ENCODE peak calls at places on chromosomes 16 and 17, in eight cellular contexts. D is AG04450; K is GM12865; U is tibial nerve; I is CD8-positive, alpha-beta T cell; E is hepatocyte; S is mammary epithelial cell; H is naive thymus-derived CD4-positive, alpha-beta T cell. J is an unnamed sample.

GRCh38 chr16:81266680-81267095 is 28.2 kb downstream of the BCO1 start:
- DNase-seq in S (peak), D (no peak), U (no peak), E (peak), I (no peak), H (no peak), K (peak), J (no peak)

GRCh38 chr17:3738562-3739295 is 15.0 kb downstream of the HASPIN start:
- DNase-seq in D (no peak), S (peak), E (peak), U (no peak), I (peak), H (peak), K (peak), J (no peak)

GRCh38 chr16:88700636-88701482 is 5.3 kb downstream of the RNF166 start:
- DNase-seq in K (peak), I (peak), S (no peak), U (peak), D (peak), E (peak), H (peak), J (peak)

GRCh38 chr16:12620150-12620549 is 183.5 kb downstream of the CPPED1 start:
- DNase-seq in K (no peak), H (no peak), U (no peak), D (no peak), I (no peak), S (no peak), E (no peak), J (peak)

GRCh38 chr17:57256708-57257112 is 387 bp downstream of the MSI2 start:
- DNase-seq in K (peak), D (no peak), I (peak), U (no peak), S (peak), E (peak), H (peak), J (peak)

GRCh38 chr17:57862410-57862989 is 12.7 kb upstream of the MRPS23 start:
- DNase-seq in D (no peak), H (no peak), I (no peak), E (no peak), U (no peak), K (no peak), S (no peak), J (no peak)

GRCh38 chr16:70250748-70251650 is 741 bp downstream of the EXOSC6 start:
- DNase-seq in E (peak), U (no peak), H (peak), S (peak), I (peak), D (no peak), K (peak), J (peak)

GRCh38 chr16:20347666-20348364 is 4.7 kb downstream of the UMOD start:
- DNase-seq in H (no peak), E (no peak), K (no peak), U (no peak), D (no peak), I (no peak), S (no peak), J (no peak)

GRCh38 chr16:68367034-68367433 is 56.2 kb downstream of the PRMT7 start:
- DNase-seq in I (peak), E (peak), D (no peak), K (peak), U (no peak), S (no peak), H (peak), J (peak)

GRCh38 chr16:75045424-75045823 is 46.6 kb downstream of the ZNRF1 start:
- DNase-seq in K (no peak), H (no peak), D (no peak), E (no peak), U (no peak), S (no peak), I (no peak), J (no peak)

GRCh38 chr17:64519601-64520000 is 12.8 kb downstream of the CEP95 start:
- DNase-seq in K (no peak), S (no peak), I (no peak), H (no peak), U (no peak), E (no peak), D (no peak), J (no peak)

GRCh38 chr16:914453-914852 is 56.3 kb downstream of the LMF1 start:
- DNase-seq in U (no peak), I (no peak), D (no peak), H (no peak), K (peak), E (peak), S (peak), J (no peak)

GRCh38 chr16:65105173-65105572 is 16.7 kb downstream of the CDH11 start:
- DNase-seq in E (no peak), D (no peak), S (no peak), K (no peak), U (no peak), I (no peak), H (no peak), J (peak)

GRCh38 chr16:648786-649589 is at the start of gene WDR90:
- DNase-seq in S (peak), E (peak), D (peak), H (peak), U (peak), K (peak), I (peak), J (peak)

GRCh38 chr17:8947201-8947600 is 18.3 kb downstream of the PIK3R5 start:
- DNase-seq in H (no peak), S (peak), I (no peak), E (no peak), D (no peak), K (no peak), U (no peak), J (no peak)

GRCh38 chr17:63950940-63951907 is 19.1 kb upstream of the CD79B start:
- DNase-seq in S (peak), D (no peak), U (no peak), I (peak), K (peak), E (peak), H (no peak), J (no peak)

GRCh38 chr17:40480501-40481003 is 20.9 kb downstream of the TNS4 start:
- DNase-seq in H (peak), K (peak), D (no peak), I (peak), E (peak), U (no peak), S (peak), J (peak)

GRCh38 chr16:50478021-50478772 is 70.0 kb upstream of the NKD1 start:
- DNase-seq in D (no peak), S (no peak), U (no peak), H (no peak), E (no peak), I (no peak), K (no peak), J (peak)

GRCh38 chr17:60744355-60744958 is 66.8 kb downstream of the BCAS3 start:
- DNase-seq in H (no peak), K (no peak), U (no peak), D (no peak), S (peak), I (no peak), E (no peak), J (peak)

GRCh38 chr16:19844945-19845641 is 39.6 kb downstream of the GPRC5B start:
- DNase-seq in K (no peak), D (peak), U (no peak), H (no peak), S (no peak), E (peak), I (no peak), J (peak)

GRCh38 chr16:53944026-53944425 is 240.1 kb downstream of the FTO start:
- DNase-seq in I (no peak), D (no peak), H (no peak), U (no peak), S (peak), K (no peak), E (no peak), J (no peak)

GRCh38 chr17:3827124-3827773 is 18.8 kb downstream of the NCBP3 start:
- DNase-seq in S (peak), H (peak), D (no peak), U (no peak), K (peak), E (peak), I (peak), J (peak)

GRCh38 chr16:17387226-17387625 is 83.5 kb downstream of the XYLT1 start:
- DNase-seq in K (no peak), I (no peak), S (no peak), U (no peak), E (no peak), H (no peak), D (no peak), J (no peak)

GRCh38 chr16:57734308-57734924 is 1.2 kb upstream of the KATNB1 start:
- DNase-seq in I (no peak), D (no peak), H (no peak), E (no peak), K (no peak), S (no peak), U (no peak), J (no peak)

GRCh38 chr17:67258836-67259468 is 14.0 kb upstream of the HELZ start:
- DNase-seq in K (no peak), E (no peak), I (peak), S (no peak), H (no peak), U (no peak), D (no peak), J (no peak)

GRCh38 chr17:76131692-76132573 is 9.1 kb downstream of the FOXJ1 start:
- DNase-seq in I (no peak), U (no peak), H (no peak), E (no peak), S (peak), K (no peak), D (no peak), J (no peak)

GRCh38 chr17:62819511-62820221 is 11.6 kb upstream of the MARCHF10 start:
- DNase-seq in K (no peak), D (peak), H (no peak), I (no peak), E (peak), S (peak), U (peak), J (peak)

GRCh38 chr17:2102931-2103398 is 48.1 kb downstream of the HIC1 start:
- DNase-seq in K (no peak), E (no peak), H (no peak), I (no peak), D (no peak), U (no peak), S (peak), J (peak)

GRCh38 chr16:58018803-58019202 is 6.8 kb upstream of the MMP15 start:
- DNase-seq in K (no peak), D (no peak), E (no peak), H (no peak), S (no peak), U (no peak), I (no peak), J (no peak)

GRCh38 chr17:57662021-57662420 is 83.1 kb downstream of the CCDC182 start:
- DNase-seq in S (no peak), U (no peak), K (no peak), E (no peak), I (no peak), D (no peak), H (no peak), J (no peak)

DNA sequence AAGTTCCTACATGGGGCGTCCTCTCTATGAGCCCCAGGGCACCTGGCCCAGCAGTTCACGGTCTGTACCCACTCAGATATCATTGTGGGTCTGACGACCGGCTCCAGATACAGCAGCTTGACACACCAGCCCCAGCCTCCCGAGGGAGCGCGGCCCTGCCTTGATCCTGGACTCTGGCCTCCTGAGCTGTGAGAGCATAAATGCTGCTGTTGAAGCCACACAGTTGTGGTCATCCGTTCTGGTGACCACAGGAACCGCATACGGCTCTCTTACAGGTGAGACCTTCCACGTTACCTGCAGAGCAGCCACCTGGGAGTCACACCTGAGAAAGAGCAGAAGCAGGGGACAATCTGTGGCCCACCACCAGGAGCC is 209.2 kb downstream of the RBFOX3 start:
- DNase-seq in D (no peak), S (no peak), I (no peak), U (no peak), H (no peak), K (no peak), E (peak), J (no peak)
- H3K4me3 ChIP-seq in D (no peak), S (no peak), I (no peak), U (no peak), H (no peak), K (no peak), E (no peak), J (no peak)

DNA sequence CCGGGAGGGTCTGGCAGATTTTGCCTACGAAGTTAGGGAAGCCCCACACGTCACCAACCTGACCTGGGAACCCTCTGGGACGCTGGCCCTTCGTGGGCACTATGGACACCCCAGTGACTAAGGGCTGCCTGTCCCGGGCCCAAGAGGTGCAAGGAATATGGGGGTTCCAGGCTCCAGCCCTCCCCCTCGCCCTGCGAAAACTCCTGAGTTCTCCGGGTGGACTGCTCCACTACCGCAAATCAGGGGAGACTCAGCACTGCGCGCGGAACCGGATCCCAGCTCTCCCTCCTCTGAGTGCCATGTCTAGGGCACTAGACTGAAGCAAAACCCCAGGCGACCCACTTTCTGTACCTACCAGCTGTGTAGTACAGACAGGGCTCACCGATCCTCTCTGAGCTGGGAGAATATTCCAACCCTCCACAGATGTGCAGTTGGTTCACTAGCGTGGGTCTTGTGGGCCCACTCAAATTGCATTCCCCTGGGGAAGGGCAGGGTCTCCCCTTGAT is at the start of gene ARL5C:
- DNase-seq in K (no peak), S (no peak), I (no peak), U (no peak), D (no peak), E (no peak), H (no peak), J (no peak)
- H3K4me3 ChIP-seq in K (peak), S (no peak), I (peak), U (peak), D (peak), E (no peak), H (peak), J (peak)

DNA sequence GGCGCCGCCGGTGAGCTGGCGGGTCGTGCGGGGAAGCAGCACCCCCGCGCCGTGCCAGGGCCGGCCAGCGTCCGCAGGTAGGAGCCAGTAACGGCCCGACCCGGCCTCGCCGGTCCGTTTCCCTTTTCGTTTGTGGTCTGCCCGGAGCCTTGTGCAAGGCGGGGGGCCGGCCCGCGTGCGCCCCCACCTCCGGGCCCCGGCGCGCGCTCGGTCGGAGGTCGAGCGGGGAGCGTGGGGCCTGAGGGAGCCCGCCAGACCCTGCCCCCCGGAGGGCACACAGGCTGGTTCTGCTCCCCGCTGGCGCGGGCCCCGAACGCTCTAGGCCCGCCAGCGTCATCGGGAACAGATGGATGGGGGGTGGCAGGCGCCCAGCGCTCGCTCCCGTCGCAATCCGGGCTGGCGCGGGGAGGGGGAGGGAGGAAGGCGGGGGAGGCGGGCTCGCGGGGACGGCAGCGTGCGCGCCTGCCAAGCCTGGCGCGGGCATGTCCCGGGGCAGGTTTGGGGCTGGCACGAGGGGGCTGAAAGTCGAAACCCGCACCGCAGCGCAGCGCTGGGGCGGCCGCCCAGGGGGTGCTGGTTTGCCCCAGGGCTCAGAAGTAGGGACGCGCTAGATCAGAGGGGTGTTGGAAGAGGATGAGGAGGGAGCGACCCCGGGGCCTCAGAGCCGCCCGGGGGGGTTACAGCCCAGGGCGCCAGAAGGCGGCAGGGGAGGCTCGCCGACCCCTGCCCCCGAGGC is 1.5 kb upstream of the GSE1 start:
- DNase-seq in U (peak), H (peak), E (peak), I (peak), K (peak), S (peak), D (peak), J (peak)
- H3K4me3 ChIP-seq in U (peak), H (peak), E (peak), I (peak), K (peak), S (peak), D (peak), J (peak)

GRCh38 chr17:44188757-44189403 is 2.1 kb downstream of the TMUB2 start:
- DNase-seq in K (no peak), E (no peak), I (no peak), U (no peak), H (no peak), S (no peak), D (no peak), J (no peak)
- H3K4me3 ChIP-seq in K (no peak), E (no peak), I (no peak), U (no peak), H (no peak), S (no peak), D (no peak), J (peak)